ENCODE peak calls at places on chromosomes 2 and 18, in eight cellular contexts. Q, E, C, X, O, L, W and G are unnamed samples. For H3K9me3, the result is how much of the 10 kb centered on the place peaks cover.

GRCh38 chr2:32825291-32825712 is 121.5 kb upstream of the LTBP1 start:
- DNase-seq in L (no peak), E (no peak), Q (no peak), C (peak), O (no peak), W (no peak), X (peak), G (peak)

GRCh38 chr18:35303610-35304009 is 13.6 kb upstream of the ZSCAN30 start:
- DNase-seq in X (no peak), W (no peak), L (no peak), E (no peak), Q (no peak), C (no peak), O (no peak), G (no peak)

GRCh38 chr2:147603434-147604225 is 241.2 kb upstream of the ACVR2A start:
- DNase-seq in Q (no peak), C (no peak), L (no peak), O (no peak), E (no peak), X (no peak), W (no peak), G (peak)

GRCh38 chr18:22238681-22239080 is 69.3 kb downstream of the GATA6 start:
- DNase-seq in E (no peak), W (no peak), L (no peak), O (no peak), X (no peak), Q (no peak), C (no peak), G (no peak)

GRCh38 chr2:205734436-205734835 is 52.1 kb downstream of the NRP2 start:
- DNase-seq in O (peak), E (no peak), C (peak), W (peak), L (no peak), Q (no peak), X (peak), G (peak)

GRCh38 chr2:423479-423878 is 135.6 kb upstream of the ALKAL2 start:
- DNase-seq in C (no peak), O (no peak), W (no peak), L (no peak), X (no peak), E (no peak), Q (no peak), G (peak)

GRCh38 chr2:206856474-206856873 is 82.8 kb upstream of the CPO start:
- DNase-seq in W (no peak), X (no peak), C (no peak), L (no peak), Q (no peak), O (no peak), E (no peak), G (no peak)

GRCh38 chr2:144490017-144490416 is 29.9 kb downstream of the ZEB2 start:
- DNase-seq in C (no peak), L (no peak), E (no peak), Q (no peak), O (no peak), X (no peak), W (no peak), G (no peak)

GRCh38 chr2:233449071-233449901 is 95.0 kb downstream of the DGKD start:
- DNase-seq in E (no peak), C (peak), X (no peak), O (peak), W (peak), L (no peak), Q (peak), G (peak)

GRCh38 chr2:172555272-172555521 is 693 bp upstream of the PDK1 start:
- DNase-seq in X (no peak), L (no peak), O (no peak), E (no peak), C (no peak), Q (no peak), W (no peak), G (no peak)

GRCh38 chr2:40544072-40544471 is 92.2 kb upstream of the SLC8A1 start:
- DNase-seq in X (no peak), Q (no peak), O (no peak), W (no peak), E (no peak), L (no peak), C (no peak), G (no peak)

GRCh38 chr2:60581461-60582282 is 28.2 kb upstream of the BCL11A start:
- DNase-seq in Q (peak), W (peak), O (peak), L (peak), E (peak), X (peak), C (peak), G (peak)

GRCh38 chr18:77765468-77765867 is 515.8 kb downstream of the GALR1 start:
- DNase-seq in C (no peak), Q (no peak), O (peak), E (no peak), W (no peak), L (no peak), X (peak), G (peak)

GRCh38 chr2:211408485-211408884 is 852.1 kb downstream of the CPS1 start:
- DNase-seq in E (no peak), L (no peak), Q (no peak), W (no peak), O (peak), C (no peak), X (no peak), G (peak)

GRCh38 chr2:136281281-136282117 is 163.6 kb upstream of the CXCR4 start:
- DNase-seq in L (peak), X (no peak), W (no peak), C (no peak), Q (no peak), O (no peak), E (no peak), G (no peak)

GRCh38 chr2:88253375-88253774 is 83.2 kb downstream of the THNSL2 start:
- DNase-seq in L (no peak), E (no peak), X (no peak), C (no peak), W (no peak), O (no peak), Q (no peak), G (no peak)

GRCh38 chr2:12950957-12951656 is 234.4 kb downstream of the TRIB2 start:
- DNase-seq in X (no peak), E (no peak), W (no peak), C (peak), L (no peak), Q (no peak), O (no peak), G (no peak)

GRCh38 chr2:66897181-66897580 is 462.3 kb downstream of the MEIS1 start:
- DNase-seq in X (no peak), C (peak), L (no peak), Q (no peak), O (no peak), E (no peak), W (peak), G (no peak)

GRCh38 chr2:66899648-66900047 is 464.7 kb downstream of the MEIS1 start:
- DNase-seq in X (no peak), W (no peak), E (no peak), L (no peak), C (no peak), Q (no peak), O (no peak), G (no peak)

GRCh38 chr2:66897676-66898280 is 462.9 kb downstream of the MEIS1 start:
- DNase-seq in E (no peak), O (no peak), C (peak), Q (no peak), L (no peak), W (peak), X (no peak), G (no peak)

GRCh38 chr2:66899109-66899508 is 464.2 kb downstream of the MEIS1 start:
- DNase-seq in Q (no peak), X (no peak), O (no peak), C (no peak), L (no peak), W (no peak), E (no peak), G (no peak)

DNA sequence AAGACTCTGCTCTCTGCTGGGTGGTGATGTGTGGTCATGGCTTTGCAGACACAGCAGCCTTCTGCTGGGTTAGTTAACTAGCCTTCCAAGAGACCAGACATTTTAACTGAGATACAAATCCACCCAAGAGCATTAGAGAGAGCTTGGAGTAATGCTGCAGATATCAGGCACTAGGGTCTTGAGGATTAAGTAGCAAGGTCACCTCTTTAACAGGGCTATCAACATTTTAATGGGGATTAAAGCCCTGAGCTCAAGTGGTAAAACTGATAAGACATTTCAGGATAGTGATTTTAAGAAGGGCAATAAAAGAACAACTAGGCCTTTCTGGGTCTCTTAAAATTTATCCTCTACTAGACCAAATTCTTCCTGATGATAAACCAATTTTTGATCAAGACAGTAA is 461.2 kb downstream of the MEIS1 start:
- DNase-seq in Q (no peak), W (no peak), E (no peak), X (no peak), O (no peak), C (no peak), L (no peak), G (no peak)
- H3K4me3 ChIP-seq in Q (no peak), W (no peak), E (no peak), X (no peak), O (no peak), C (no peak), L (no peak), G (no peak)

GRCh38 chr2:84467389-84467788 is 8.3 kb upstream of the SUCLG1 start:
- DNase-seq in E (no peak), C (no peak), W (no peak), L (no peak), Q (no peak), X (no peak), O (no peak), G (no peak)
- H3K9me3 ChIP-seq in E (under half), C (under half), W (under half), L (under half), Q (under half), X (under half), O (under half), G (under half)

GRCh38 chr2:149662556-149662955 is 75.0 kb upstream of the MMADHC start:
- DNase-seq in L (no peak), W (no peak), Q (no peak), X (no peak), O (no peak), C (no peak), E (no peak), G (no peak)
- H3K4me3 ChIP-seq in L (no peak), W (no peak), Q (no peak), X (no peak), O (no peak), C (no peak), E (no peak), G (no peak)

DNA sequence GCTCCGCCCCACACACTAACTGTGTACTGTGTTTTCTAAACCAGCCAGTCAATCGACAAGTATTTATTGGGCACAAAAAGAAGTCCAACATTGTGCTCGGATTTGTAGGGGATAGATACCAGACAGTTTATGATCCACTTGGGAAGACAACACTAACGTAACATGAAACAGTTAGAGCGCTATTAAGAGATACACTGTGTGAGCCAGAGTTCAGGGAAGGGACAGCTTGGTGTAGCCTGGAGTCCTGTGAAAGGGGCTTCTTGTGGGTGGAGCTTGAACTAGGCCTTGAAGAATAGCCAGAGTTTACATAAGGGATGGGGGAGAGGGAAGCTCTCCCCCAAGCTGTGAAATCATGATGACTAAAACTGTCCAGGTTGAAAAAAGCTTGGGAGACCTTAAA is 176.4 kb upstream of the TCF4 start:
- DNase-seq in X (no peak), W (no peak), E (no peak), L (no peak), Q (no peak), O (no peak), C (no peak), G (peak)
- H3K9me3 ChIP-seq in X (under half), W (under half), E (under half), L (under half), Q (under half), O (under half), C (under half), G (under half)

GRCh38 chr18:49566217-49566616 is 4.4 kb downstream of the LIPG start:
- DNase-seq in O (no peak), X (no peak), W (no peak), C (no peak), Q (no peak), L (no peak), E (no peak), G (no peak)
- H3K4me3 ChIP-seq in O (no peak), X (no peak), W (no peak), C (no peak), Q (no peak), L (no peak), E (no peak), G (no peak)